ENCODE peak calls at places on chromosomes 11 and 22, in seven cellular contexts. I is Peyer's patch, Z is uterus, E is stomach, N is K562, K is prostate gland, X is iPS DF 6.9. C is an unnamed sample.

GRCh38 chr11:64357904-64358535 is 942 bp upstream of the RPS6KA4 start:
- DNase-seq in E (peak; percentile 69), N (peak; percentile 85), Z (no peak), K (no peak), X (no peak), I (no peak), C (no peak)

GRCh38 chr11:117929568-117930207 is 486 bp upstream of the TMPRSS13 start:
- DNase-seq in N (no peak), I (peak; percentile 29), Z (no peak), E (no peak), X (no peak), K (no peak), C (no peak)

GRCh38 chr11:7448126-7448525 is 37.2 kb upstream of the OLFML1 start:
- DNase-seq in K (no peak), I (no peak), X (peak; percentile 9), Z (no peak), N (no peak), E (no peak), C (no peak)

GRCh38 chr11:87005569-87005921 is 32.2 kb upstream of the TMEM135 start:
- DNase-seq in I (no peak), K (no peak), Z (no peak), E (no peak), X (no peak), N (no peak), C (no peak)

GRCh38 chr11:84655729-84656128 is 971.4 kb downstream of the DLG2 start:
- DNase-seq in N (no peak), X (no peak), I (no peak), E (no peak), Z (no peak), K (no peak), C (peak; percentile 14)

GRCh38 chr11:47415949-47416472 is 7.6 kb downstream of the SLC39A13 start:
- DNase-seq in I (no peak), Z (peak; percentile 89), E (peak; percentile 78), K (peak; percentile 74), X (no peak), N (peak; percentile 26), C (peak; percentile 71)

GRCh38 chr11:63680842-63681207 is 475 bp upstream of the RTN3 start:
- DNase-seq in I (no peak), X (no peak), N (peak; percentile 27), E (no peak), K (no peak), Z (peak; percentile 43), C (peak; percentile 26)

GRCh38 chr11:66314561-66315497 is 2.0 kb downstream of the CD248 start:
- DNase-seq in E (no peak), I (no peak), Z (no peak), N (no peak), X (no peak), K (no peak), C (no peak)

GRCh38 chr11:132999519-132999918 is 532.8 kb downstream of the OPCML start:
- DNase-seq in X (no peak), N (no peak), K (no peak), Z (no peak), E (no peak), I (no peak), C (no peak)

GRCh38 chr11:128451651-128452470 is 135.5 kb downstream of the ETS1 start:
- DNase-seq in K (no peak), E (peak; percentile 45), X (no peak), I (peak; percentile 59), N (no peak), Z (no peak), C (no peak)

GRCh38 chr11:13256216-13256615 is 21.4 kb upstream of the BMAL1 start:
- DNase-seq in N (no peak), K (no peak), X (no peak), Z (no peak), I (no peak), E (no peak), C (no peak)

GRCh38 chr11:112085822-112086421 is 634 bp downstream of the TIMM8B start:
- DNase-seq in K (peak; percentile 6), Z (peak; percentile 19), X (no peak), E (no peak), N (peak; percentile 60), I (no peak), C (no peak)

GRCh38 chr11:112613051-112613972 is 347.9 kb upstream of the NCAM1 start:
- DNase-seq in Z (peak; percentile 36), K (no peak), N (no peak), X (no peak), I (no peak), E (no peak), C (no peak)

GRCh38 chr11:10568486-10568941 is at the start of gene LYVE1:
- DNase-seq in N (no peak), I (no peak), X (no peak), E (no peak), K (no peak), Z (no peak), C (no peak)

GRCh38 chr11:95154514-95154913 is 64.9 kb downstream of the ENDOD1 start:
- DNase-seq in E (peak; percentile 38), N (peak; percentile 52), K (peak; percentile 52), X (no peak), Z (peak; percentile 50), I (no peak), C (peak; percentile 75)

GRCh38 chr22:23777776-23778575 is 5.3 kb downstream of the MMP11 start:
- DNase-seq in I (no peak), Z (peak; percentile 32), X (no peak), K (no peak), E (no peak), N (no peak), C (no peak)

GRCh38 chr22:28051787-28052356 is 132.8 kb upstream of the PITPNB start:
- DNase-seq in Z (peak; percentile 77), I (peak; percentile 76), E (peak; percentile 74), N (peak; percentile 29), X (peak; percentile 61), K (peak; percentile 44), C (peak; percentile 43)

GRCh38 chr11:61265357-61265756 is 24.4 kb downstream of the PGA5 start:
- DNase-seq in I (no peak), X (no peak), E (no peak), N (no peak), K (no peak), Z (no peak), C (no peak)

GRCh38 chr22:50530857-50531545 is 1.2 kb upstream of the TYMP start:
- DNase-seq in K (peak; percentile 84), I (peak; percentile 92), E (peak; percentile 91), X (no peak), N (no peak), Z (peak; percentile 82), C (peak; percentile 81)

GRCh38 chr11:131109256-131109655 is 193.0 kb upstream of the SNX19 start:
- DNase-seq in E (no peak), N (no peak), I (no peak), Z (no peak), K (no peak), X (no peak), C (no peak)

GRCh38 chr11:27468209-27468608 is 4.4 kb downstream of the LGR4 start:
- DNase-seq in N (no peak), E (no peak), Z (no peak), I (no peak), K (no peak), X (no peak), C (no peak)

GRCh38 chr11:11856638-11857037 is 14.9 kb downstream of the USP47 start:
- DNase-seq in N (no peak), X (no peak), E (no peak), Z (no peak), I (no peak), K (no peak), C (no peak)

GRCh38 chr11:93591247-93591898 is 48.2 kb upstream of the SMCO4 start:
- DNase-seq in N (no peak), Z (no peak), K (no peak), I (no peak), E (no peak), X (no peak), C (no peak)

GRCh38 chr11:9004310-9004945 is 627 bp upstream of the NRIP3 start:
- DNase-seq in N (no peak), E (no peak), X (no peak), K (no peak), Z (peak; percentile 20), I (peak; percentile 56), C (no peak)

GRCh38 chr22:26182723-26183122 is 13.5 kb downstream of the SEZ6L start:
- DNase-seq in K (no peak), N (no peak), X (no peak), Z (no peak), I (no peak), E (no peak), C (no peak)

GRCh38 chr11:87322570-87322969 is 284.8 kb downstream of the TMEM135 start:
- DNase-seq in X (no peak), N (no peak), Z (no peak), K (no peak), E (no peak), I (no peak), C (no peak)

GRCh38 chr11:1126935-1127663 is 30.7 kb upstream of the MUC5AC start:
- DNase-seq in E (peak; percentile 24), I (no peak), N (no peak), Z (no peak), K (no peak), X (no peak), C (peak; percentile 5)

GRCh38 chr22:47550524-47551437 is 788.3 kb downstream of the TBC1D22A start:
- DNase-seq in I (no peak), K (no peak), X (no peak), Z (no peak), E (peak; percentile 16), N (no peak), C (no peak)
- H3K9me3 ChIP-seq in I (no peaks in the 10 kb centered on the region), K (no peaks in the 10 kb centered on the region), X (peaks cover 35% of the 10 kb centered on the region), Z (no peaks in the 10 kb centered on the region), E (no peaks in the 10 kb centered on the region), N (no peaks in the 10 kb centered on the region), C (no peaks in the 10 kb centered on the region)

DNA sequence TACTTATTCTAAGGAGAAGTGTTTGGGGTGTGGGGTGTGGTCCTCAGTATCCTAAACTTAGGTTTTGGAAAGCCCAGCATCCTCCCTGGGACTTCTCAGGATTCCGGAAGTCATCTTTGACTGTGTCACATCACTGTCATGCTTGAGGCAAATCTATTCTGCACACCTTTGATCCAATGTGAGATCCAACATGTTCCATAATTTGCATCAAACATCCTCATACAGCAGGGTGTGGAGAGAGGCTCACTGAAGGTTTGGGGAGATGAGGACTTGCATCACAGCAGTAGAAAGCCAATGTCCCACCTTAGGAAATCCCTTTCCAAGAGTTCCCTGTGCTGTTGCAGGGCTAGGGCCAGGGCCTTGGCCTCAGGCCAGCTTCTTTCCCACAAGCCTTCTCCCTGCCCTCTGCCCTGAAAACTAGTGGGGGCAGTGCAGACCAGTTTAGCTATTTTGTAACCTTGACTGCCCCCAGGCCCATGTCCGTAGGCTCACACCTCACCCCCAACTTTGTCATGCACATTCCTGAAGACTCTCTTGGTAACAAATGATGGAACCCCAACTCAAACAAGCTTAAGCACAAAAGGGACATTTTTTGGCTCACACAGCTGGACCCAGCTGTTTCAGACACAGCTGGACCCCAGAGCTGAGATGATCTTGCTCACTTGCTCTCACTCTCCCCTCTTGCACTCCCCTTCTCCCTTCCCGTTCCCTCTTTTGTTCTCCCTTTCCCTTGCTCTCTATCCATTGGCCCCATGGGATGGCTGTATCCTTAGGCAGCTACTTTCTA is 46.7 kb downstream of the KCNQ1OT1 start:
- DNase-seq in Z (no peak), N (peak; percentile 4), I (no peak), E (no peak), K (no peak), X (no peak), C (no peak)
- H3K9me3 ChIP-seq in Z (peaks cover 23% of the 10 kb centered on the region), N (peaks cover 32% of the 10 kb centered on the region), I (peaks cover 9% of the 10 kb centered on the region), E (peaks cover 8% of the 10 kb centered on the region), K (no peaks in the 10 kb centered on the region), X (peaks cover 16% of the 10 kb centered on the region), C (no peaks in the 10 kb centered on the region)

GRCh38 chr22:47457509-47458300 is 695.3 kb downstream of the TBC1D22A start:
- DNase-seq in K (no peak), Z (no peak), N (no peak), X (no peak), I (no peak), E (no peak), C (no peak)
- H3K9me3 ChIP-seq in K (no peaks in the 10 kb centered on the region), Z (no peaks in the 10 kb centered on the region), N (no peaks in the 10 kb centered on the region), X (peaks cover 30% of the 10 kb centered on the region), I (no peaks in the 10 kb centered on the region), E (peaks cover 4% of the 10 kb centered on the region), C (no peaks in the 10 kb centered on the region)

GRCh38 chr11:37353192-37353591 is 755.2 kb upstream of the RAG2 start:
- DNase-seq in N (no peak), I (no peak), Z (no peak), K (no peak), E (no peak), X (no peak), C (no peak)
- H3K9me3 ChIP-seq in N (peaks cover 3% of the 10 kb centered on the region), I (no peaks in the 10 kb centered on the region), Z (no peaks in the 10 kb centered on the region), K (no peaks in the 10 kb centered on the region), E (no peaks in the 10 kb centered on the region), X (no peaks in the 10 kb centered on the region), C (no peaks in the 10 kb centered on the region)

C was measured in HAP-1.